ENCODE peak calls at places on chromosomes 4 and X, in five cellular contexts. Q is heart right ventricle, L is body of pancreas, H is fibroblast of mammary gland, J is cardiac muscle cell. X is an unnamed sample.
A peak's percentile ranks its signal among the peaks of the same experiment; 100 is the strongest.

GRCh38 chr4:147547314-147548056 is 66.6 kb downstream of the EDNRA start:
- DNase-seq in J (no peak), H (peak; percentile 91), L (no peak), Q (no peak), X (peak; percentile 32)

GRCh38 chr4:951594-952468 is 19.6 kb downstream of the TMEM175 start:
- DNase-seq in J (no peak), Q (peak; percentile 10), H (no peak), L (no peak), X (no peak)

GRCh38 chr4:167171928-167172327 is 62.4 kb downstream of the SPOCK3 start:
- DNase-seq in Q (no peak), L (no peak), J (peak; percentile 35), H (no peak), X (no peak)

GRCh38 chr4:1164956-1165545 is 7.3 kb downstream of the SPON2 start:
- DNase-seq in J (no peak), L (no peak), H (no peak), Q (no peak), X (no peak)

GRCh38 chrX:31658360-31658759 is 586.5 kb upstream of the FTHL17 start:
- DNase-seq in J (peak; percentile 30), Q (no peak), L (no peak), H (peak; percentile 32), X (peak; percentile 11)

GRCh38 chrX:9842541-9842940 is 56.3 kb downstream of the SHROOM2 start:
- DNase-seq in Q (no peak), L (no peak), H (no peak), J (no peak), X (no peak)

GRCh38 chr4:144179152-144179739 is 38.7 kb upstream of the GYPA start:
- DNase-seq in L (no peak), H (no peak), J (no peak), Q (no peak), X (no peak)

GRCh38 chr4:180280076-180280475 is 1963.1 kb upstream of the TENM3 start:
- DNase-seq in L (no peak), Q (no peak), J (no peak), H (no peak), X (no peak)

GRCh38 chr4:110073045-110073845 is 125.2 kb downstream of the ELOVL6 start:
- DNase-seq in L (peak; percentile 35), Q (peak; percentile 16), J (no peak), H (no peak), X (no peak)

GRCh38 chrX:154321624-154322023 is 26.0 kb downstream of the TKTL1 start:
- DNase-seq in J (no peak), L (peak; percentile 22), Q (no peak), H (no peak), X (peak; percentile 12)

GRCh38 chr4:168615294-168615693 is 118.4 kb downstream of the PALLD start:
- DNase-seq in L (no peak), H (peak; percentile 85), Q (no peak), J (no peak), X (peak; percentile 61)

GRCh38 chr4:3461515-3462291 is 1.4 kb upstream of the DOK7 start:
- DNase-seq in Q (peak; percentile 81), L (peak; percentile 98), H (no peak), J (no peak), X (no peak)

GRCh38 chrX:56802921-56803848 is 74.1 kb downstream of the NBDY start:
- DNase-seq in Q (peak; percentile 48), L (peak; percentile 83), H (peak; percentile 83), J (peak; percentile 48), X (no peak)

GRCh38 chr4:165810726-165811125 is 62.3 kb upstream of the TLL1 start:
- DNase-seq in H (peak; percentile 43), Q (no peak), L (no peak), J (no peak), X (no peak)

GRCh38 chrX:136879001-136879667 is 1.4 kb downstream of the RBMX start:
- DNase-seq in L (no peak), J (no peak), Q (no peak), H (peak; percentile 11), X (peak; percentile 1)

GRCh38 chrX:3195845-3196244 is 150.6 kb downstream of the MXRA5 start:
- DNase-seq in L (no peak), H (no peak), Q (no peak), J (no peak), X (no peak)

GRCh38 chr4:145887241-145887964 is 51.2 kb downstream of the ZNF827 start:
- DNase-seq in J (no peak), L (no peak), Q (no peak), H (peak; percentile 83), X (peak; percentile 74)
- TF ChIP-seq CTCF in J (peak; percentile 16), L (no peak), Q (no peak), H (no peak), X (peak; percentile 63)

DNA sequence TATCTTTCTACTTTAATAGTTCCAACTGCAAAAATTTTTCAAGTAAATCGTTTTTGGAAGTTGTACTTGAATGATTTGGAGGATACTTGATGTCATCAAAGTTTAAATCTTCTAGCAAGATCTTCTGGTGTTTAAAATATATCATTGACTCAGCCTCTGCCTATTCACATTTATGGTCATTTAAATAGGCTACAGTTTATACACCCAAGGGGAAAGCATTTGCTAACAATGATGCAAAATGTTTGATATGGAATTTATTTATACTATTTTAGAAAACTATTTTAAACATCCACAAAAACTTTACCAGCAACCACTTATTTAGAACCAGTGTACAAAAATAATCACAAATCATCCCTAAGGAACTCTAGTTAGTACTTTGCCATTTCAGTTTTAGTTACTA is 123.3 kb upstream of the STIM2 start:
- DNase-seq in J (no peak), L (no peak), H (no peak), Q (no peak), X (no peak)
- TF ChIP-seq CTCF in J (no peak), L (no peak), H (no peak), Q (no peak), X (no peak)

GRCh38 chr4:6730603-6731300 is 14.8 kb downstream of the BLOC1S4 start:
- DNase-seq in Q (no peak), L (no peak), J (no peak), H (no peak), X (no peak)

GRCh38 chr4:6731301-6731641 is 15.3 kb downstream of the BLOC1S4 start:
- DNase-seq in Q (no peak), L (no peak), H (no peak), J (no peak), X (no peak)

GRCh38 chr4:6727081-6727942 is 11.3 kb downstream of the BLOC1S4 start:
- DNase-seq in L (no peak), J (no peak), H (peak; percentile 21), Q (peak; percentile 31), X (no peak)

GRCh38 chr4:6727943-6728250 is 11.9 kb downstream of the BLOC1S4 start:
- DNase-seq in H (no peak), L (no peak), J (no peak), Q (no peak), X (no peak)

GRCh38 chr4:6728320-6729029 is 12.5 kb downstream of the BLOC1S4 start:
- DNase-seq in Q (no peak), J (no peak), H (no peak), L (no peak), X (no peak)
- TF ChIP-seq CTCF in Q (no peak), J (no peak), H (no peak), L (no peak), X (peak; percentile 9)

DNA sequence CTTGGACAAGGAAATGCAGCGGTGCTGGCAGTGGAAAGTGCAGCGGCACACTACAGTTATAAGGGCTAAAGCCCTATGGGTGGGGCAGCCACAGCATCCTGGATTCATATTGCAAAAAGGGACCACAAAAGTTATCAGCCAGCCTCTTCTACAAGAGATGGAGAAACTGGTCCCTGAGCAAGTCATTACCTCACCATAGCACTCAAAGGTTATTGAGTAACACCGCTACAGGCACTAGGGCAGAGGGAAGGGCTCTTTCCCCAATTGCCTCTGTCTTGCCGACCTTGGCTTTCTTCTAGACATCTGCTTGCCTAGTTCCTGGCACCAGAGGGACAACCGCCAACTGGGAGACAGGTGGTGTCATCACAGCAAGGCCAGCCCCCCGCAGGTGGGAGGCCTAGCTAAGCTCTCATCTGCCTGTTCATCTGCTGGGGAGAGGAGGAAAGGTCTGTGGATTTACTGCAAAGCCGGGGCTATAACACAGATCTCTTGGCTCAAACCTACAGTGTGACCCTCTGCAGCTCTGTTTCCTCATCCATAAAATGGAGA is 600.0 kb downstream of the BCOR start:
- DNase-seq in H (no peak), L (no peak), Q (no peak), J (no peak), X (no peak)
- TF ChIP-seq CTCF in H (no peak), L (no peak), Q (no peak), J (no peak), X (no peak)